ENCODE peak calls at places on chromosomes 4 and X, in eight cellular contexts. P, N, I, E, Z, B, W and A are unnamed samples.

GRCh38 chr4:99593781-99594636 is 19.4 kb downstream of the MTTP start:
- DNase-seq in B (no peak), P (no peak), Z (no peak), W (no peak), E (no peak), I (no peak), N (no peak), A (no peak)

GRCh38 chrX:69231903-69232302 is 66.7 kb upstream of the PJA1 start:
- DNase-seq in I (no peak), N (no peak), E (no peak), W (peak), B (no peak), Z (no peak), P (no peak), A (no peak)

GRCh38 chr4:101846550-101846949 is 56.0 kb downstream of the BANK1 start:
- DNase-seq in I (no peak), B (no peak), E (no peak), Z (no peak), W (peak), N (no peak), P (no peak), A (no peak)

GRCh38 chrX:54358424-54359211 is 772 bp upstream of the WNK3 start:
- DNase-seq in Z (peak), I (peak), W (peak), N (peak), B (peak), P (peak), E (no peak), A (peak)

GRCh38 chr4:177201614-177202013 is 108.1 kb upstream of the NEIL3 start:
- DNase-seq in P (no peak), Z (no peak), B (no peak), W (no peak), N (no peak), I (no peak), E (no peak), A (no peak)

GRCh38 chrX:123964155-123964554 is 2.6 kb downstream of the STAG2 start:
- DNase-seq in W (peak), N (no peak), E (no peak), B (no peak), P (no peak), I (no peak), Z (no peak), A (no peak)

GRCh38 chrX:53262918-53263394 is 18.4 kb downstream of the IQSEC2 start:
- DNase-seq in B (no peak), P (peak), E (peak), W (peak), N (no peak), I (no peak), Z (no peak), A (no peak)

GRCh38 chrX:1323315-1323714 is 13.3 kb upstream of the IL3RA start:
- DNase-seq in Z (peak), B (peak), W (no peak), N (no peak), E (peak), I (peak), P (peak), A (no peak)

GRCh38 chrX:124346064-124346876 is at the start of gene SH2D1A:
- DNase-seq in W (no peak), I (no peak), Z (no peak), B (no peak), N (no peak), P (no peak), E (no peak), A (no peak)

GRCh38 chrX:130086414-130087207 is 23.7 kb downstream of the ELF4 start:
- DNase-seq in P (no peak), W (no peak), E (no peak), I (peak), B (no peak), Z (peak), N (no peak), A (no peak)

GRCh38 chr4:2781911-2782310 is 11.0 kb upstream of the SH3BP2 start:
- DNase-seq in I (no peak), Z (no peak), P (no peak), W (no peak), B (no peak), E (no peak), N (peak), A (no peak)

GRCh38 chr4:3045500-3045850 is 28.9 kb downstream of the HTT-AS start:
- DNase-seq in P (no peak), N (peak), E (peak), B (no peak), Z (peak), W (no peak), I (no peak), A (peak)

GRCh38 chrX:8237718-8238117 is 66.7 kb upstream of the VCX2 start:
- DNase-seq in Z (no peak), E (no peak), P (no peak), I (no peak), N (no peak), W (no peak), B (no peak), A (no peak)

GRCh38 chr4:76856183-76856969 is 41.6 kb downstream of the SOWAHB start:
- DNase-seq in I (no peak), Z (no peak), W (no peak), E (no peak), N (no peak), P (peak), B (no peak), A (no peak)

GRCh38 chr4:80101086-80101767 is 28.2 kb upstream of the ANTXR2 start:
- DNase-seq in W (no peak), P (no peak), I (no peak), E (no peak), Z (no peak), N (no peak), B (no peak), A (no peak)

GRCh38 chrX:16712116-16712824 is at the start of gene CTPS2:
- DNase-seq in W (peak), Z (peak), I (peak), B (peak), E (peak), P (peak), N (peak), A (no peak)

GRCh38 chr4:145216532-145216931 is 36.1 kb upstream of the OTUD4 start:
- DNase-seq in I (no peak), E (no peak), P (peak), N (no peak), B (no peak), Z (peak), W (peak), A (no peak)

GRCh38 chr4:21893136-21893535 is 55.4 kb downstream of the KCNIP4 start:
- DNase-seq in B (no peak), P (no peak), W (no peak), E (no peak), Z (no peak), I (no peak), N (no peak), A (no peak)